ENCODE peak calls at places on chromosomes 16 and 17, in six cellular contexts. Y is heart left ventricle, J is SJSA1, U is mucosa of descending colon, O is ovary, B is H9. I is an unnamed sample.

GRCh38 chr16:67456383-67457140 is 24.4 kb downstream of the ATP6V0D1 start:
- DNase-seq in U (peak; percentile 83), B (no peak), Y (peak; percentile 54), O (peak; percentile 74), J (no peak), I (no peak)

GRCh38 chr17:2202302-2202995 is 101.1 kb downstream of the SMG6 start:
- DNase-seq in U (no peak), J (no peak), B (no peak), O (no peak), Y (no peak), I (no peak)

GRCh38 chr16:12268602-12269001 is 292.1 kb downstream of the SNX29 start:
- DNase-seq in Y (no peak), J (no peak), U (no peak), B (no peak), O (no peak), I (no peak)

GRCh38 chr16:1794908-1795666 is 1.6 kb upstream of the IGFALS start:
- DNase-seq in B (no peak), Y (no peak), U (no peak), O (no peak), J (no peak), I (no peak)

GRCh38 chr16:19524866-19525723 is 1.4 kb downstream of the CCP110 start:
- DNase-seq in U (no peak), J (no peak), O (no peak), Y (no peak), B (no peak), I (no peak)

GRCh38 chr17:5499790-5500189 is 13.4 kb downstream of the MIS12 start:
- DNase-seq in U (no peak), O (peak; percentile 51), Y (no peak), J (peak; percentile 12), B (peak; percentile 66), I (no peak)

GRCh38 chr16:29126057-29126494 is 141.2 kb downstream of the LAT start:
- DNase-seq in B (no peak), J (no peak), O (no peak), Y (no peak), U (no peak), I (no peak)

GRCh38 chr17:57853695-57854094 is 3.9 kb upstream of the MRPS23 start:
- DNase-seq in U (no peak), B (no peak), Y (no peak), O (no peak), J (no peak), I (no peak)

GRCh38 chr17:18037482-18037881 is 1.5 kb downstream of the ATPAF2 start:
- DNase-seq in O (no peak), U (no peak), B (no peak), J (no peak), Y (no peak), I (no peak)

GRCh38 chr17:8212312-8213180 is 2.2 kb upstream of the AURKB start:
- DNase-seq in U (no peak), J (no peak), Y (no peak), O (no peak), B (no peak), I (no peak)

GRCh38 chr16:8096211-8096610 is 494.1 kb downstream of the TMEM114 start:
- DNase-seq in Y (no peak), U (no peak), B (no peak), O (no peak), J (no peak), I (no peak)

GRCh38 chr16:85349413-85350145 is 237.3 kb upstream of the CIBAR2 start:
- DNase-seq in B (no peak), O (no peak), U (no peak), Y (no peak), J (no peak), I (no peak)

GRCh38 chr16:86071611-86072240 is 172.8 kb downstream of the IRF8 start:
- DNase-seq in U (no peak), B (no peak), O (no peak), Y (no peak), J (no peak), I (no peak)

GRCh38 chr17:62767997-62768396 is 40.1 kb downstream of the MARCHF10 start:
- DNase-seq in J (no peak), Y (no peak), U (no peak), B (peak; percentile 23), O (no peak), I (no peak)

GRCh38 chr16:31764103-31764502 is 109.5 kb upstream of the ZNF267 start:
- DNase-seq in U (no peak), B (no peak), J (no peak), O (no peak), Y (no peak), I (no peak)
- H3K9me3 ChIP-seq in U (peaks cover 89% of the 10 kb centered on the region), B (peaks cover 50% of the 10 kb centered on the region), J (peaks cover 10% of the 10 kb centered on the region), O (peaks cover 12% of the 10 kb centered on the region), Y (peaks cover 89% of the 10 kb centered on the region), I (peaks cover 31% of the 10 kb centered on the region)

GRCh38 chr16:3383045-3383448 is 17.8 kb downstream of the ZSCAN32 start:
- DNase-seq in O (no peak), B (no peak), Y (no peak), J (peak; percentile 11), U (no peak), I (no peak)

GRCh38 chr16:3389663-3390338 is 11.0 kb downstream of the ZSCAN32 start:
- DNase-seq in B (no peak), U (no peak), Y (no peak), O (no peak), J (no peak), I (no peak)

GRCh38 chr16:3388325-3388724 is 12.5 kb downstream of the ZSCAN32 start:
- DNase-seq in B (no peak), Y (no peak), U (no peak), J (no peak), O (no peak), I (no peak)
- H3K9me3 ChIP-seq in B (peaks cover 35% of the 10 kb centered on the region), Y (peaks cover 90% of the 10 kb centered on the region), U (peaks cover 86% of the 10 kb centered on the region), J (peaks cover 31% of the 10 kb centered on the region), O (peaks cover 55% of the 10 kb centered on the region), I (peaks cover 43% of the 10 kb centered on the region)

GRCh38 chr16:79403534-79403933 is 197.0 kb downstream of the MAF start:
- DNase-seq in U (no peak), O (no peak), B (no peak), J (no peak), Y (no peak), I (no peak)

GRCh38 chr16:79411357-79411756 is 189.2 kb downstream of the MAF start:
- DNase-seq in J (no peak), U (no peak), O (no peak), B (no peak), Y (no peak), I (no peak)

GRCh38 chr16:79411805-79412204 is 188.7 kb downstream of the MAF start:
- DNase-seq in J (no peak), Y (no peak), O (no peak), U (no peak), B (no peak), I (no peak)

GRCh38 chr16:79409970-79410369 is 190.6 kb downstream of the MAF start:
- DNase-seq in O (no peak), U (no peak), J (no peak), Y (no peak), B (no peak), I (no peak)

GRCh38 chr16:79408355-79408754 is 192.2 kb downstream of the MAF start:
- DNase-seq in U (no peak), O (no peak), Y (no peak), B (no peak), J (no peak), I (no peak)
- H3K9me3 ChIP-seq in U (no peaks in the 10 kb centered on the region), O (no peaks in the 10 kb centered on the region), Y (peaks cover 6% of the 10 kb centered on the region), B (no peaks in the 10 kb centered on the region), J (no peaks in the 10 kb centered on the region), I (no peaks in the 10 kb centered on the region)

GRCh38 chr16:35182043-35182677 is 1722.7 kb downstream of the TP53TG3F start:
- DNase-seq in Y (no peak), U (no peak), J (no peak), B (no peak), O (no peak), I (no peak)
- H3K9me3 ChIP-seq in Y (no peaks in the 10 kb centered on the region), U (peaks cover 53% of the 10 kb centered on the region), J (peaks cover 5% of the 10 kb centered on the region), B (peaks cover 92% of the 10 kb centered on the region), O (no peaks in the 10 kb centered on the region), I (no peaks in the 10 kb centered on the region)

DNA sequence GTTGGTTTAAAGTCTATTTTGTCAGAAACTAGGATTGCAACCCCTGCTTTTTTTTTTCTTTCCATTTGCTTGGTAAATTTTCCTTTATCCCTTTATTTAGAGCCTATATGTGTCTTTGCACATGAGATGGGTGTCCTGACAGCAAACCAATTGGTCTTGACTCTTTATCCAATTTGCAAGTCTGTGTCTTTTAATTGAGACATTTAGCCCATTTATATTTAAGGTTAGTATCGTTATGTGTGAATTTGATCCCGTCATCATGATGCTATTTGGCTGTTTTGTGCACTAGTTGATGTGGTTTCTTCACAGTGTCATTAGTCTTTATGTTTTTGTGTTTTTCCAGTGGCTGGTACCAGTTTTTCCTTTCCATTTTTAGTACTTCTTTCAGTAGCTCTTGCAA is 127.7 kb upstream of the ZNF267 start:
- DNase-seq in U (no peak), B (no peak), O (no peak), J (no peak), Y (no peak), I (no peak)
- H3K9me3 ChIP-seq in U (peaks cover 92% of the 10 kb centered on the region), B (peaks cover 38% of the 10 kb centered on the region), O (peaks cover 40% of the 10 kb centered on the region), J (peaks cover 17% of the 10 kb centered on the region), Y (peaks cover 99% of the 10 kb centered on the region), I (peaks cover 37% of the 10 kb centered on the region)

GRCh38 chr16:55955439-55955838 is 80.3 kb upstream of the CES5A start:
- DNase-seq in B (no peak), O (no peak), U (no peak), Y (no peak), J (no peak), I (no peak)
- H3K9me3 ChIP-seq in B (no peaks in the 10 kb centered on the region), O (no peaks in the 10 kb centered on the region), U (no peaks in the 10 kb centered on the region), Y (no peaks in the 10 kb centered on the region), J (no peaks in the 10 kb centered on the region), I (no peaks in the 10 kb centered on the region)

DNA sequence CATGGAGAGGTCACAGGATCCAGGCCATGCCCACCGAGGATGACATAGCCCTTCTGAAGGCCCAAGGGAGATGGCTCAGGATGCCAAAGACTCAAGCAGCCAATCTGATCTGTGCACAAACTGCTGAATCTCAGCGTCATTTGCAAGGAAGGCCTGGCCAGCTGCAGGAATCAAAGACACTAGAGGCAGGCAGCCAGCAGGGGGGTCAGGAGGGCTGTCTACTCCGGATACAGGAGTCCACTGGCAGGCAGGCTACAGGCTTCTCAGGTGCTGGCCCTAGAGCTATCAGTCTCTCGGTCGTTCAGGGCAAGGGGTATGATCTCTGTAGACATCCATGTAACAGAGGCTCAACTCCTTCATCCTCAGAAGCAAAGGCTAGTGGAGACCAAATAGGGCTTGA is 1735.3 kb downstream of the TP53TG3F start:
- DNase-seq in B (no peak), O (no peak), J (no peak), U (no peak), Y (no peak), I (no peak)
- H3K9me3 ChIP-seq in B (peaks cover 70% of the 10 kb centered on the region), O (no peaks in the 10 kb centered on the region), J (peaks cover 2% of the 10 kb centered on the region), U (peaks cover 60% of the 10 kb centered on the region), Y (no peaks in the 10 kb centered on the region), I (peaks cover 3% of the 10 kb centered on the region)